ENCODE peak calls at places on chromosome 10, in four cellular contexts. Q is K562, V is A549, W is HepG2. U is an unnamed sample.

GRCh38 chr10:50447691-50448090 is 176.1 kb downstream of the SGMS1 start:
- DNase-seq in Q (no peak), W (no peak), V (no peak), U (peak; percentile 64)

GRCh38 chr10:125249948-125250347 is 89.6 kb upstream of the CTBP2 start:
- DNase-seq in V (no peak), W (no peak), Q (no peak), U (no peak)

GRCh38 chr10:16260388-16260787 is 176.4 kb upstream of the PTER start:
- DNase-seq in V (no peak), Q (no peak), W (no peak), U (no peak)

GRCh38 chr10:19816420-19817250 is at the start of gene PLXDC2:
- DNase-seq in V (peak; percentile 25), Q (no peak), W (no peak), U (peak; percentile 36)

GRCh38 chr10:116316533-116316932 is 7.7 kb upstream of the CCDC172 start:
- DNase-seq in Q (no peak), V (no peak), W (no peak), U (no peak)

GRCh38 chr10:88207121-88207546 is 343.7 kb downstream of the PTEN start:
- DNase-seq in W (no peak), V (no peak), Q (no peak), U (no peak)

GRCh38 chr10:3426190-3426845 is 253.7 kb upstream of the PITRM1 start:
- DNase-seq in W (peak; percentile 2), Q (no peak), V (peak; percentile 22), U (peak; percentile 82)

GRCh38 chr10:3094565-3095168 is 27.3 kb downstream of the PFKP start:
- DNase-seq in Q (peak; percentile 47), V (no peak), W (peak; percentile 16), U (peak; percentile 29)

GRCh38 chr10:124357583-124357930 is 61.2 kb downstream of the OAT start:
- DNase-seq in W (no peak), V (no peak), Q (no peak), U (no peak)

GRCh38 chr10:66322261-66322660 is 603.6 kb upstream of the LRRTM3 start:
- DNase-seq in W (no peak), Q (no peak), V (no peak), U (no peak)

GRCh38 chr10:123512881-123513822 is 153.0 kb upstream of the GPR26 start:
- DNase-seq in W (no peak), V (no peak), Q (no peak), U (no peak)

GRCh38 chr10:131142446-131143380 is 168.8 kb downstream of the TCERG1L start:
- DNase-seq in W (no peak), Q (no peak), V (no peak), U (no peak)

GRCh38 chr10:17019696-17020095 is 109.9 kb downstream of the CUBN start:
- DNase-seq in Q (no peak), W (no peak), V (no peak), U (peak; percentile 27)

GRCh38 chr10:119769886-119770285 is 44.0 kb downstream of the INPP5F start:
- DNase-seq in V (no peak), W (no peak), Q (peak; percentile 20), U (peak; percentile 80)

GRCh38 chr10:69383485-69384089 is 33.1 kb downstream of the TACR2 start:
- DNase-seq in V (peak; percentile 35), W (peak; percentile 13), Q (no peak), U (peak; percentile 84)

GRCh38 chr10:86262671-86263165 is 103.9 kb downstream of the GRID1 start:
- DNase-seq in Q (no peak), W (no peak), V (no peak), U (no peak)

GRCh38 chr10:87093461-87094372 is 926 bp downstream of the GLUD1 start:
- DNase-seq in Q (peak; percentile 80), W (peak; percentile 35), V (peak; percentile 48), U (peak; percentile 22)

GRCh38 chr10:100368721-100369120 is 21.7 kb downstream of the SCD start:
- DNase-seq in V (no peak), W (no peak), Q (no peak), U (no peak)

GRCh38 chr10:100372415-100373297 is 25.6 kb downstream of the SCD start:
- DNase-seq in V (no peak), Q (no peak), W (no peak), U (no peak)

GRCh38 chr10:100370976-100371706 is 24.1 kb downstream of the SCD start:
- DNase-seq in W (peak; percentile 91), Q (peak; percentile 89), V (peak; percentile 89), U (peak; percentile 87)

GRCh38 chr10:100373298-100374136 is 26.5 kb downstream of the SCD start:
- DNase-seq in Q (peak; percentile 97), W (peak; percentile 99), V (peak; percentile 100), U (peak; percentile 99)

GRCh38 chr10:100370561-100370975 is 23.5 kb downstream of the SCD start:
- DNase-seq in W (peak; percentile 66), Q (peak; percentile 53), V (peak; percentile 73), U (peak; percentile 27)
- TF ChIP-seq MAZ in W (no peak), Q (no peak), V (no peak), U (no peak)

GRCh38 chr10:132365102-132365501 is 31.9 kb upstream of the PWWP2B start:
- DNase-seq in Q (no peak), V (no peak), W (no peak), U (no peak)
- TF ChIP-seq MAZ in Q (no peak), V (no peak), W (no peak), U (no peak)

GRCh38 chr10:59872892-59873463 is 33.4 kb downstream of the CCDC6 start:
- DNase-seq in V (peak; percentile 17), W (peak; percentile 55), Q (peak; percentile 46), U (peak; percentile 97)
- TF ChIP-seq MAZ in V (no peak), W (no peak), Q (no peak), U (no peak)

DNA sequence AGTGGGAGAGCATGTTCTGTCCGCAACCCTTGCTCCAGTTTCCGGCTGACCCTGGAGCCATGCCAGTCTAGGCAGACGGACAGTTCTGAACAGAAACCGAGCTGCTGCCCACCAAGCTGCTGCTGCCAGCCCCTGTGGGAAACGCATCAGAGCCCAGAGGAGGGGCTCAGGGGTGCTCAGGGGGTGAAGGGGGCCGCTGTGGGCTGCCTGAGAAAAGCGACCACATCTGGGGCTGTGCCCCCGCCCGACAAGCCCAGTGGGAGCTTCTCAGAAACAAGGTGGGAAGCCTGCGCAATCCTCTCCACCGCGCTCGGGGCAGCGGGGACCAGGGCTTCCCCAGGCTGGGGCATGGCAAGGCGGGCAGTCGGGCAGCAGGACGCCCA is 38.8 kb upstream of the CFAP46 start:
- DNase-seq in W (no peak), V (no peak), Q (no peak), U (no peak)
- TF ChIP-seq MAZ in W (no peak), V (no peak), Q (no peak), U (no peak)

GRCh38 chr10:21521910-21522533 is 3.5 kb downstream of the SKIDA1 start:
- DNase-seq in W (no peak), Q (no peak), V (no peak), U (no peak)
- TF ChIP-seq MAZ in W (no peak), Q (no peak), V (no peak), U (no peak)

GRCh38 chr10:11951695-11952094 is 90.9 kb downstream of the UPF2 start:
- DNase-seq in Q (no peak), V (no peak), W (no peak), U (no peak)

GRCh38 chr10:11946652-11947051 is 96.0 kb downstream of the UPF2 start:
- DNase-seq in W (no peak), V (no peak), Q (no peak), U (no peak)

GRCh38 chr10:11949152-11949551 is 93.5 kb downstream of the UPF2 start:
- DNase-seq in V (no peak), W (no peak), Q (no peak), U (no peak)

GRCh38 chr10:11950325-11951018 is 92.1 kb downstream of the UPF2 start:
- DNase-seq in V (no peak), W (peak; percentile 94), Q (no peak), U (no peak)
- TF ChIP-seq MAZ in V (no peak), W (no peak), Q (no peak), U (no peak)

GRCh38 chr10:59363446-59363958 is 1.2 kb upstream of the FAM13C start:
- DNase-seq in V (no peak), Q (no peak), W (no peak), U (no peak)

GRCh38 chr10:59361659-59362183 is 628 bp downstream of the FAM13C start:
- DNase-seq in V (no peak), W (peak; percentile 4), Q (no peak), U (peak; percentile 4)

GRCh38 chr10:59360605-59361515 is 1.5 kb downstream of the FAM13C start:
- DNase-seq in W (no peak), V (no peak), Q (no peak), U (no peak)

GRCh38 chr10:59362991-59363390 is 642 bp upstream of the FAM13C start:
- DNase-seq in Q (no peak), W (no peak), V (peak; percentile 4), U (peak; percentile 33)

DNA sequence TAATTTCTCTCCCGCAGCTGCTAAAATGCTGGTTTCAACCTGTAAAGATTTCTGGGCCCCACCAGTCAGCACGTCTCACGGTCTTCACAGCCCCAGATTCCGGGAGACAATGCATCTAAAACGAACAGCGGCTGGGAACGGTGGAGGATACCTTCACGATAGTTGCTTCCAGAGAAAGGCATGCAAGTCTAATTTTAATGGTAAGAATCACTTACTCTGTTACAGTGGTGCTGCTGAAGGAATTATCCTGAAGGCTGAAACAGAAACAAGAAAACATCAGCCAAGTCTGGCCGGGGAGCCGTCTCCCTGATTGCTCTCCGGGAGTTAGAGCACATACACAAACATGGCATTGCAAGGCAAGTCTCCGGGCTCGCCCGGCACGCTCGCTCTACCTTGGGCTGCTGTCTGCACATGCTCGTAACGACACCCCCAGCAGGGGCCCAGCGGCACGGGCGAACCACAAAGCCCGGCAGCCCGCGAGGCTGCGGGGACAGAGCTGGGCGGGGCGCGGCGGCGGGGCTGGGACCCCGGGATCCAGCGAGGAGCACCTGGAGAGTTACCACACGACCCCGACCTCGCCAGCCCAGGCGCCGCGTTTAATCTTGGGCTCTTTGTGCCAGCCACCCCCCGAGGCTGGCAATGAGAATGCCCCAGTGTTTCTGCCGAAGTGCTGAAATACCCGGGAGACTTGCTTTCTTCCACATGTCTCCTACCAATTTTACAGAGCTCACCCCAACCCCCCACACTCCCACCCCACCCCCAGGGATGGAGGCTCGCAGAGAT is at the start of gene FAM13C:
- DNase-seq in W (peak; percentile 7), V (peak; percentile 22), Q (no peak), U (peak; percentile 63)
- TF ChIP-seq MAZ in W (no peak), V (no peak), Q (no peak), U (no peak)

GRCh38 chr10:6492896-6493295 is 87.2 kb downstream of the PRKCQ start:
- DNase-seq in Q (no peak), V (no peak), W (no peak), U (no peak)
- TF ChIP-seq MAZ in Q (no peak), V (no peak), W (no peak), U (no peak)

DNA sequence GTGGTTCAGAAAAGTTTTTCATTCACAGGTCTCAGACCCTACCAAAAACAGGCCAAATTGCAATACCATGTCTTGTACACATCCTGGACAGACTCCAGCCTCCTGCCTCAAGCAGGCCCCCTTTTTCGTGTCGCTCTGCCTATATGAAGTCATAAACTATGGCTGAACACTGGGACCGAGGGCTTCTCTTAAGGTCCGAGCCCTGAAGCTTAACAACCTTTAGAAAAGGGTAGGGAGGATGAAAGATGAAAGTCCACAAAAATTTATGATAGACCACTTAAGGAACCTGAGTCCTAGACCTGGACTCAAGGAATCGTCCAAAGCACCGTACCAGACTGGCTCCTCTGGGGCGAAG is 1.3 kb downstream of the FBXW4 start:
- DNase-seq in V (peak; percentile 61), Q (peak; percentile 50), W (peak; percentile 44), U (peak; percentile 60)
- TF ChIP-seq MAZ in V (no peak), Q (no peak), W (no peak), U (no peak)

GRCh38 chr10:72124984-72125383 is 36.6 kb upstream of the SPOCK2 start:
- DNase-seq in Q (no peak), V (no peak), W (no peak), U (peak; percentile 77)
- TF ChIP-seq MAZ in Q (no peak), V (no peak), W (no peak), U (no peak)